ENCODE peak calls at places on chromosome 20, in four cellular contexts. F is A673; U is naive thymus-derived CD8-positive, alpha-beta T cell; Z is fibroblast of the conjunctiva. B is an unnamed sample.

GRCh38 chr20:25022680-25023079 is 30.1 kb upstream of the APMAP start:
- DNase-seq in F (no peak), U (no peak), Z (no peak), B (no peak)

GRCh38 chr20:25399038-25399430 is 8.4 kb upstream of the ABHD12 start:
- DNase-seq in F (peak; percentile 81), U (no peak), Z (peak; percentile 77), B (peak; percentile 14)

GRCh38 chr20:59149678-59150504 is 13.7 kb upstream of the ZNF831 start:
- DNase-seq in F (no peak), U (peak; percentile 95), Z (no peak), B (peak; percentile 46)

GRCh38 chr20:25177890-25178321 is 17.6 kb upstream of the ENTPD6 start:
- DNase-seq in F (no peak), U (no peak), Z (no peak), B (no peak)

GRCh38 chr20:17972121-17972520 is 3.3 kb downstream of the MGME1 start:
- DNase-seq in F (no peak), U (no peak), Z (no peak), B (no peak)

GRCh38 chr20:57894522-57894921 is 184.7 kb upstream of the PMEPA1 start:
- DNase-seq in F (no peak), U (no peak), Z (no peak), B (no peak)

GRCh38 chr20:1807394-1807793 is 87.8 kb upstream of the SIRPA start:
- DNase-seq in F (peak; percentile 36), U (no peak), Z (no peak), B (no peak)

GRCh38 chr20:50340586-50340985 is 150.0 kb downstream of the CEBPB start:
- DNase-seq in F (no peak), U (peak; percentile 31), Z (no peak), B (no peak)

GRCh38 chr20:49668181-49668877 is 45.3 kb downstream of the B4GALT5 start:
- DNase-seq in F (no peak), U (no peak), Z (no peak), B (peak; percentile 68)

GRCh38 chr20:41643504-41643938 is 25.3 kb upstream of the CHD6 start:
- DNase-seq in F (peak; percentile 70), U (no peak), Z (no peak), B (no peak)

GRCh38 chr20:59664389-59665055 is 60.2 kb downstream of the PHACTR3 start:
- DNase-seq in F (no peak), U (no peak), Z (no peak), B (no peak)

GRCh38 chr20:6623989-6624388 is 143.5 kb upstream of the BMP2 start:
- DNase-seq in F (no peak), U (no peak), Z (no peak), B (no peak)

GRCh38 chr20:3803854-3804253 is 7.7 kb downstream of the CDC25B start:
- DNase-seq in F (no peak), U (peak; percentile 38), Z (no peak), B (no peak)

GRCh38 chr20:1872456-1873183 is 22.6 kb upstream of the SIRPA start:
- DNase-seq in F (no peak), U (peak; percentile 30), Z (no peak), B (no peak)

GRCh38 chr20:46607191-46607848 is 43.9 kb downstream of the SLC13A3 start:
- DNase-seq in F (no peak), U (no peak), Z (no peak), B (no peak)

GRCh38 chr20:34871320-34871926 is 1.2 kb downstream of the GGT7 start:
- DNase-seq in F (no peak), U (no peak), Z (no peak), B (no peak)

GRCh38 chr20:14902432-14903089 is 565.1 kb upstream of the FLRT3 start:
- DNase-seq in F (no peak), U (no peak), Z (no peak), B (no peak)

GRCh38 chr20:32945710-32946221 is 58.5 kb downstream of the SUN5 start:
- DNase-seq in F (peak; percentile 52), U (no peak), Z (no peak), B (no peak)

GRCh38 chr20:23399568-23400241 is 21.6 kb downstream of the NAPB start:
- DNase-seq in F (peak; percentile 4), U (no peak), Z (no peak), B (no peak)

GRCh38 chr20:48912065-48912464 is 9.4 kb upstream of the ARFGEF2 start:
- DNase-seq in F (no peak), U (no peak), Z (no peak), B (peak; percentile 69)

GRCh38 chr20:21167261-21167660 is 41.4 kb downstream of the KIZ start:
- DNase-seq in F (no peak), U (no peak), Z (no peak), B (no peak)

GRCh38 chr20:8331740-8332412 is 199.8 kb downstream of the PLCB1 start:
- DNase-seq in F (peak; percentile 56), U (no peak), Z (peak; percentile 45), B (no peak)

GRCh38 chr20:53739799-53740785 is 146.5 kb upstream of the ZNF217 start:
- DNase-seq in F (no peak), U (no peak), Z (no peak), B (peak; percentile 25)

GRCh38 chr20:14062171-14062570 is 66.9 kb downstream of the MACROD2 start:
- DNase-seq in F (no peak), U (no peak), Z (no peak), B (no peak)

GRCh38 chr20:19212524-19213502 is at the start of gene SLC24A3:
- DNase-seq in F (peak; percentile 88), U (no peak), Z (peak; percentile 9), B (no peak)

GRCh38 chr20:16337707-16338106 is 235.5 kb downstream of the KIF16B start:
- DNase-seq in F (no peak), U (no peak), Z (no peak), B (no peak)

GRCh38 chr20:10863337-10864060 is 189.7 kb upstream of the JAG1 start:
- DNase-seq in F (peak; percentile 44), U (no peak), Z (peak; percentile 77), B (no peak)

GRCh38 chr20:57763235-57763595 is 53.4 kb upstream of the PMEPA1 start:
- DNase-seq in F (no peak), U (no peak), Z (no peak), B (no peak)

B was measured in memory B cell.